ENCODE peak calls at places on chromosomes 2 and 18, in seven cellular contexts. U is activated CD8-positive, alpha-beta memory T cell treated with anti-CD3 and anti-CD28 coated beads for 4 hours; A is activated T-cell treated with anti-CD3 and anti-CD28 coated beads, Interleukin-2, amount 50 U/mL, for 72 hours; W is GM03348; O is dermis microvascular lymphatic vessel endothelial cell; F is LHCN-M2; S is SK-N-SH. N is an unnamed sample.

GRCh38 chr2:238165288-238165921 is 6.6 kb downstream of the ERFE start:
- DNase-seq in U (no peak), A (no peak), W (no peak), O (no peak), F (no peak), S (peak), N (no peak)

GRCh38 chr2:59008950-59009349 is 767.8 kb upstream of the FANCL start:
- DNase-seq in U (no peak), A (no peak), W (no peak), O (no peak), F (no peak), S (no peak), N (no peak)

GRCh38 chr2:73075477-73076373 is 4.2 kb upstream of the SFXN5 start:
- DNase-seq in U (no peak), A (no peak), W (no peak), O (no peak), F (peak), S (no peak), N (no peak)

GRCh38 chr2:207616185-207616584 is 9.0 kb downstream of the METTL21A start:
- DNase-seq in U (no peak), A (no peak), W (peak), O (no peak), F (peak), S (no peak), N (no peak)

GRCh38 chr2:129796801-129797488 is 182.5 kb upstream of the RAB6C start:
- DNase-seq in U (no peak), A (no peak), W (no peak), O (no peak), F (no peak), S (no peak), N (no peak)

GRCh38 chr2:214006601-214007000 is 404.3 kb upstream of the VWC2L start:
- DNase-seq in U (no peak), A (no peak), W (no peak), O (no peak), F (no peak), S (no peak), N (no peak)

GRCh38 chr2:43737855-43738254 is 36.0 kb upstream of the DYNC2LI1 start:
- DNase-seq in U (no peak), A (no peak), W (peak), O (no peak), F (no peak), S (no peak), N (no peak)

GRCh38 chr18:57428221-57429150 is 6.7 kb upstream of the ONECUT2 start:
- DNase-seq in U (no peak), A (no peak), W (no peak), O (no peak), F (no peak), S (no peak), N (no peak)

GRCh38 chr2:218465987-218466633 is 47.2 kb downstream of the VIL1 start:
- DNase-seq in U (no peak), A (no peak), W (peak), O (peak), F (peak), S (peak), N (no peak)

GRCh38 chr2:240510513-240511210 is 47.1 kb downstream of the ANKMY1 start:
- DNase-seq in U (no peak), A (no peak), W (peak), O (no peak), F (no peak), S (peak), N (no peak)

GRCh38 chr2:158414538-158414937 is 42.0 kb downstream of the CCDC148 start:
- DNase-seq in U (no peak), A (no peak), W (peak), O (no peak), F (peak), S (no peak), N (no peak)

GRCh38 chr18:37575646-37576045 is 10.0 kb upstream of the CELF4 start:
- DNase-seq in U (no peak), A (no peak), W (no peak), O (no peak), F (no peak), S (no peak), N (no peak)

GRCh38 chr18:22964116-22964515 is 31.0 kb downstream of the RBBP8 start:
- DNase-seq in U (no peak), A (no peak), W (no peak), O (no peak), F (no peak), S (no peak), N (no peak)

GRCh38 chr2:165633431-165633830 is 160.6 kb downstream of the GALNT3 start:
- DNase-seq in U (no peak), A (no peak), W (no peak), O (no peak), F (no peak), S (no peak), N (no peak)

GRCh38 chr18:34866310-34866709 is 156.2 kb downstream of the DTNA start:
- DNase-seq in U (no peak), A (peak), W (no peak), O (no peak), F (no peak), S (no peak), N (peak)